ENCODE peak calls at places on chromosomes 1 and 21, in five cellular contexts. T is left ventricle myocardium inferior, L is upper lobe of right lung, O is right lobe of liver, S is adrenal gland. I is an unnamed sample. For H3K4me1 and H3K36me3, the result is how much of the 10 kb centered on the place peaks cover.

GRCh38 chr21:44647222-44647552 is 973 bp downstream of the KRTAP10-11 start:
- DNase-seq in L (no peak), T (no peak), O (no peak), S (no peak), I (no peak)

GRCh38 chr1:162616848-162617247 is 15.4 kb upstream of the DDR2 start:
- DNase-seq in L (no peak), O (no peak), T (no peak), S (no peak), I (no peak)

GRCh38 chr1:153357853-153358690 is at the start of gene S100A9:
- DNase-seq in O (no peak), S (no peak), L (no peak), T (no peak), I (no peak)

GRCh38 chr1:33292726-33293340 is 28.1 kb downstream of the A3GALT2 start:
- DNase-seq in T (no peak), O (peak), L (peak), S (no peak), I (no peak)

GRCh38 chr1:111199881-111200801 is at the start of gene DENND2D:
- DNase-seq in S (peak), L (peak), T (peak), O (peak), I (peak)

GRCh38 chr1:234823191-234824176 is 213.5 kb upstream of the IRF2BP2 start:
- DNase-seq in T (no peak), O (no peak), S (no peak), L (no peak), I (no peak)

GRCh38 chr1:211825990-211826389 is 4.6 kb downstream of the LPGAT1 start:
- DNase-seq in O (no peak), L (no peak), S (no peak), T (no peak), I (no peak)

GRCh38 chr1:1173061-1173792 is 453 bp upstream of the TTLL10 start:
- DNase-seq in S (no peak), O (peak), L (no peak), T (peak), I (no peak)

GRCh38 chr1:10173582-10173981 is 36.8 kb upstream of the KIF1B start:
- DNase-seq in S (no peak), T (no peak), O (no peak), L (no peak), I (no peak)

GRCh38 chr1:9630331-9631081 is 21.0 kb upstream of the PIK3CD start:
- DNase-seq in T (no peak), L (no peak), S (no peak), O (no peak), I (no peak)

GRCh38 chr1:52364235-52364839 is 1.7 kb downstream of the CC2D1B start:
- DNase-seq in T (no peak), S (no peak), L (no peak), O (no peak), I (no peak)

DNA sequence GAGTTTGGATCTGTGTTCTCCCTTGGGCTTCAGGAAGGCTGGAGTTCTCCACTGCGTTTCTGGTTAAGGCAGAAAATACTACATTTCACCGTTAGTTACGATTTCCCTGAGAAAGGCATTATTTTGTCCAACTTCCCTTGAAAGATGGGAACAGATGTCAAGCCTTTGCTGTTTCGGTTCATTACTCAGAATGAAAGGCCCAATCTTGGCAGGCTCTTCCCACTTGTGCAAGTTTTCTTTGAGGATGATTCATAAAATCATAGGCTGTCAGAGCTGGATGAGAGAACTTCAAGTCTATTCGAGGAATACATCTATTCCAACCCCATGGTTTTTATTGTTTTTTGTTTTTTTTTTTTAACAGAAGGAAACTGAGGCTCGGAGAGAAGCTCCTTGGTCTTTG is 205.2 kb downstream of the GRIK3 start:
- DNase-seq in L (no peak), O (no peak), S (no peak), T (no peak), I (no peak)
- H3K4me1 ChIP-seq in L (under half), O (under half), S (under half), T (under half), I (under half)

DNA sequence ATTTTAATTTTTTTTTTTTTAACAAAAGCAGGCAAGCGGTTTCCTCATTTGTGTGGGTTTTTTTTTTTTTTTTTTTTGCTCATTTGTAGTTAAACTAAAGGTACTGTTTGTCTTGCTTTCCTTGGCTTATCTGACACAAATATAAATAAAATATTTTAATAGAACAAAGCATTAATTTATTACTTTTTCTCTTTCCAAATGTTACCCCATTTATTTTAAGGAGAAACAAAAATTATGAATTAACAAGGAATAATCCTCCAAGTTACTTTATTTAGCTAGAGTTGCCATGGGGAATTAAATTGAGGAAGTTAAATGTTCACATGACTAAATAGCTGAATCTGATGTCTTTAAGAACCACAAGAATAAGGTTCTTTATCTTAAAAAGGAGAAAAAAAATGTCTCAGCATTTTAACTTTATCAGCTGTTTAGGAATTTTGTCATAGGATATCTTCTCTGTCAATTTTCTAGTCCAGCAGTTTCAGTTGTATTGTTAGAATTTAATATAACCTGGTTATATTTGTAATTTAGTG is 12.3 kb downstream of the ATG4C start:
- DNase-seq in O (no peak), T (no peak), S (no peak), L (no peak), I (no peak)
- H3K36me3 ChIP-seq in O (under half), T (under half), S (under half), L (under half), I (under half)

GRCh38 chr1:11690132-11690668 is 1.3 kb upstream of the DRAXIN start:
- DNase-seq in O (no peak), L (no peak), S (no peak), T (no peak), I (no peak)
- H3K4me1 ChIP-seq in O (under half), L (under half), S (under half), T (under half), I (under half)

DNA sequence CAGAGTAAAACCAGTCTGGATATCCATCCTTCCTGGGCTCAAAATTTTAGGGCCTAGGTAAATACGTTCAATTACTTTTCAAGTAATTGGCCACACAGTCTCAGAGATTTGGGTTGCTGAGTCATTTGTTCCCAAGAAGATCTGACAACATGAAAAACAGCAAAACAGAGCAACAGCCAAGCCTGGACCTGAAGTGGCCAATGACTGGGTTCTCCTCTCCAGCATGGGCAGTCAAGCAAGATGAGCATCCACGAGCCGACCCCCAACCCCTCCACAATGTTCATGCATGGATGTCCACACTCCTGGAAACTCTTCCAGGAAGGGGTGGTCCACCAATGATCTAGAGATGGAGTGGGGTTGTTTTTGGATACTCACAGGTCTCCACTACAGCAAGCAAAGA is 72.8 kb downstream of the CD46 start:
- DNase-seq in S (peak), O (no peak), T (no peak), L (peak), I (no peak)
- H3K36me3 ChIP-seq in S (under half), O (under half), T (under half), L (under half), I (under half)

DNA sequence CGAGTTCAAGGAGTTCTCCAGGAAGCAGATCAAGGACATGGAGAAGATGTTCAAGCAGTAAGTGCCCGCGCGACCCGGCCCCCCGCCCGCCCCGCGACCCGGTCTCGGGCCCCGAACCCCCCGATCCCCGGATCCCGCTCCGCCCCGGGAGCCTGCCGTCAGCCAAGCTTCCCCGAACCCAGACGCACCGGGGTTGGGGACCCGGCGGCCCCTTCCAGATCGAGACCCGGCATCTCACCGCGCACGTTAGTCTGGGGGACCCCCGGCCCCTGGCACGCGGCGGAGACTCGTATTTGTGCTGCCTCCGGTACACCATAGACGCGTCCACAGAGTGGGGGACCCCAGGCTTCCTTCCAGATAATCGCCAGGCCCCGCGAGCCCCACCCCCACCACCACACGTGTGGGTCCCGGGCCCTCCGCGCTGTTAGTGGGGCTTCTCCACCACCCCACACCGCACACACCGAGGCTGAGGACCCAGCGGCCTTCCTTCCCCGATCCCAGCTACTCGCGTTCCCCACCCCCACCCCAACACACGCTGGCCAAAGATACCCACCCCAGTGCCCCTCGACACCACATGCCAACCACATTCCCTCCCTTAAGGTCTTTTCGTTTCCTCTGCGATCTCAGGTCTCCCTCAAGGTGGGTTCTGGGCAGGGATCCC is 665 bp downstream of the EFHD2 start:
- DNase-seq in T (no peak), S (peak), O (peak), L (no peak), I (no peak)
- H3K4me1 ChIP-seq in T (half or more), S (under half), O (under half), L (under half), I (under half)

GRCh38 chr21:30580132-30580531 is 10.1 kb downstream of the KRTAP22-2 start:
- DNase-seq in S (no peak), O (no peak), L (no peak), T (no peak), I (no peak)
- H3K36me3 ChIP-seq in S (under half), O (under half), L (under half), T (under half), I (under half)

DNA sequence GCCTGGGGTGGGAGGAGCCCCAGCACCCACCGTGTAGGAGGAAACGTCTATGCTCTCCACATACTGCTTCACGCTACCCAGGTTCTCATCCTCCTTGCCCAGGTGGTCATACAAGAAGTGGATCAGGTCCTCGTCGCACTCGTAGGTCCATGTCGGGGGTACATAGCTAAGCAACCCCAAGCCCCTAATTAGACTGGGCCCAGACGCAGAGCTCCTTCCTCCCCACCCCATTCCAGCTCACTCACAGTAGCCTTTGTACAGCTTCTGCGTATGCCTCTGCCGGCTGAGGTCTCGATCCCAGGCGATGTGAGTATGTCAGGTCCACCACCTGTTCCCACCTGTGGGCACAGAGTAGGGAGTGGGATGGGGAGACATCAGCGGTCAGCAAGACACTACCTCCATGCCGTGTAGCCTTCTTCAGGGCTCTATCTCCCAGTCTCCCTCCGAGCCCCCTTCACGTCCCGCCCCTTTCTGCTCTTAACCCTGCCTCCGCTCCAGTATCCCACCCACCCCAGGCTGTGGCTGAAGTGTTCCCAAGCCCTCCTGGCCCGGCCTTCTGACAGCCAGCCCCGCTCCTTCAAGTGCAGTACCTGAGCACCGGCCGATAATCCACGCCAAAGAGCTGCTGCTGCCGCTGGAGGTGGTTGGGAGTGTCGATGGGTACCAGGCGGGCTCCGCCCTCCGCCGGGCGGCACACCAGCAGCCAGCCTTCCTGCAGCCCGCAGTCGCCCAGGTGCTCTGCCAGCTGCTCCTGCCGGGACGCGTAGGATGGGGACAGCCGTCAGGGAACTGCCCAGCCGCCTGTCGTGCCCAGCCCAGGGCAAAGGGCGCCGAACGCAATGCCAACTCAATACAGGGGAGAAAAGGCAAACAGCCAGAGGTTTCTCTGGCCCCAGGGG is 919 bp downstream of the HECTD3 start:
- DNase-seq in O (peak), L (peak), T (peak), S (peak), I (no peak)
- H3K4me1 ChIP-seq in O (under half), L (under half), T (half or more), S (under half), I (under half)

GRCh38 chr1:53618218-53619087 is 120.5 kb downstream of the GLIS1 start:
- DNase-seq in T (no peak), O (peak), L (peak), S (no peak), I (no peak)
- H3K36me3 ChIP-seq in T (under half), O (under half), L (under half), S (under half), I (under half)

GRCh38 chr1:37635309-37635902 is 714 bp upstream of the RSPO1 start:
- DNase-seq in L (no peak), T (no peak), O (no peak), S (no peak), I (no peak)
- H3K4me1 ChIP-seq in L (under half), T (under half), O (under half), S (under half), I (under half)